ENCODE peak calls at places on chromosomes 5 and 9, in four cellular contexts. U, A, F and G are unnamed samples.

GRCh38 chr5:89676634-89677033 is 732.9 kb downstream of the CETN3 start:
- DNase-seq in U (no peak), A (no peak), F (no peak), G (no peak)

GRCh38 chr5:73945505-73945904 is 319.5 kb downstream of the ARHGEF28 start:
- DNase-seq in U (peak; percentile 27), A (no peak), F (no peak), G (peak; percentile 21)

GRCh38 chr5:162190-162564 is 29.1 kb upstream of the LRRC14B start:
- DNase-seq in U (no peak), A (no peak), F (no peak), G (no peak)

GRCh38 chr5:94674841-94675382 is 56.4 kb downstream of the SLF1 start:
- DNase-seq in U (no peak), A (no peak), F (no peak), G (no peak)

GRCh38 chr9:136661641-136662325 is 933 bp upstream of the EGFL7 start:
- DNase-seq in U (no peak), A (no peak), F (no peak), G (no peak)

GRCh38 chr5:137833463-137833862 is 34.2 kb upstream of the MYOT start:
- DNase-seq in U (no peak), A (no peak), F (peak; percentile 64), G (peak; percentile 21)

GRCh38 chr5:137938358-137939138 is 49.3 kb downstream of the PKD2L2 start:
- DNase-seq in U (no peak), A (no peak), F (no peak), G (no peak)

GRCh38 chr5:5886812-5887486 is 464.5 kb downstream of the ICE1 start:
- DNase-seq in U (peak; percentile 72), A (no peak), F (peak; percentile 3), G (peak; percentile 61)

GRCh38 chr9:94870793-94871558 is 144.5 kb downstream of the AOPEP start:
- DNase-seq in U (no peak), A (no peak), F (no peak), G (no peak)

GRCh38 chr9:134475051-134475790 is 149.0 kb downstream of the RXRA start:
- DNase-seq in U (no peak), A (no peak), F (no peak), G (no peak)

GRCh38 chr9:136014928-136015633 is 53.9 kb upstream of the UBAC1 start:
- DNase-seq in U (no peak), A (no peak), F (no peak), G (no peak)

GRCh38 chr5:80238078-80238477 is 17.8 kb downstream of the SERINC5 start:
- DNase-seq in U (no peak), A (no peak), F (no peak), G (no peak)

GRCh38 chr9:137306546-137307254 is 4.6 kb upstream of the NRARP start:
- DNase-seq in U (peak; percentile 5), A (no peak), F (no peak), G (no peak)

GRCh38 chr5:98769256-98770157 is 4.0 kb upstream of the RGMB start:
- DNase-seq in U (no peak), A (no peak), F (no peak), G (peak; percentile 31)

GRCh38 chr5:121189569-121190305 is 661.9 kb upstream of the FTMT start:
- DNase-seq in U (no peak), A (no peak), F (no peak), G (peak; percentile 17)

GRCh38 chr9:116175616-116176015 is 22.0 kb downstream of the PAPPA start:
- DNase-seq in U (no peak), A (no peak), F (no peak), G (no peak)

GRCh38 chr5:115948013-115948605 is 14.2 kb upstream of the LVRN start:
- DNase-seq in U (no peak), A (no peak), F (no peak), G (no peak)

GRCh38 chr9:88532320-88532719 is 2.7 kb upstream of the NXNL2 start:
- DNase-seq in U (no peak), A (no peak), F (no peak), G (peak; percentile 53)

GRCh38 chr5:128825826-128826225 is 139.5 kb upstream of the SLC27A6 start:
- DNase-seq in U (no peak), A (no peak), F (no peak), G (no peak)

GRCh38 chr9:89461302-89461701 is 36.6 kb downstream of the SEMA4D start:
- DNase-seq in U (no peak), A (no peak), F (no peak), G (no peak)

GRCh38 chr9:37229882-37230482 is 109.6 kb downstream of the ZCCHC7 start:
- DNase-seq in U (no peak), A (no peak), F (no peak), G (no peak)

GRCh38 chr9:81650836-81651545 is 38.4 kb downstream of the TLE1 start:
- DNase-seq in U (no peak), A (no peak), F (no peak), G (no peak)

GRCh38 chr5:61673007-61673735 is 341.1 kb downstream of the ZSWIM6 start:
- DNase-seq in U (no peak), A (no peak), F (no peak), G (no peak)

GRCh38 chr5:26940981-26941380 is 97.4 kb downstream of the CDH9 start:
- DNase-seq in U (no peak), A (no peak), F (no peak), G (no peak)

DNA sequence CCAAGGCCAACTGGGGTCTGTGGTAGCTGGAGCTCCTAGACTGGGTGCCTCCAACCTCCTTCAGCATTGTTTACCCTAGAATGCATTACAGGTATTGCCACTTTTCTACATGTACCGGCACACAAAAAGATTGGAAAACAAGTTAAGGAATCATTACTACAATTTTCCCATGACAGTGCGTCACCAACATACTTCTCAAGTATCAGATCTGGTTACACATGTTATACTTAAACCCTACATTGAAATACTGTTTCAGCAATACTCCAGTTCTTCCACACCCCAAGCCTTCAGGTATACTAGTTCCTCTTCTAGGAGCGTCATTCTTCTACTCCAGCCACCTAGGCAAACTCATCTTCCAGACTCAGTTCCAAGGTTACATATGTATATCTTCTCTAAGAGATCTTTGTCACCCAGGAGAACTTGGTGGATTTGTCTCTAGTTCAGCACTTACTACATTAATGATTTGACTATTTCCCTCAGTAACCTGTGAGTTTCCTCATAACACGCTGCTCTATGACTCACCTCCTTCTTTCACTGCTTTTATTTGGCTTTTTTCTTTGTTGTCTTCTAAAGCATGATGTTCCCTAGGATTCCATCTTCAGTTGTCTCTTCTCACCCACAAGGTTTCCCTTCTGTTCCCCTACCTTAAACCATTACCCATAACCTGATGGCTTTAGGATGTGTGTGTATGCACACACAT is 217.0 kb downstream of the AP3B1 start:
- DNase-seq in U (no peak), A (no peak), F (no peak), G (no peak)
- TF ChIP-seq TARDBP in U (no peak), A (no peak), F (no peak), G (no peak)

GRCh38 chr5:164672190-164672589 is 1166.8 kb downstream of the MAT2B start:
- DNase-seq in U (no peak), A (no peak), F (no peak), G (no peak)

GRCh38 chr5:164672931-164673694 is 1167.7 kb downstream of the MAT2B start:
- DNase-seq in U (no peak), A (no peak), F (no peak), G (peak; percentile 11)
- TF ChIP-seq FOXM1 in U (no peak), A (no peak), F (no peak), G (no peak)

DNA sequence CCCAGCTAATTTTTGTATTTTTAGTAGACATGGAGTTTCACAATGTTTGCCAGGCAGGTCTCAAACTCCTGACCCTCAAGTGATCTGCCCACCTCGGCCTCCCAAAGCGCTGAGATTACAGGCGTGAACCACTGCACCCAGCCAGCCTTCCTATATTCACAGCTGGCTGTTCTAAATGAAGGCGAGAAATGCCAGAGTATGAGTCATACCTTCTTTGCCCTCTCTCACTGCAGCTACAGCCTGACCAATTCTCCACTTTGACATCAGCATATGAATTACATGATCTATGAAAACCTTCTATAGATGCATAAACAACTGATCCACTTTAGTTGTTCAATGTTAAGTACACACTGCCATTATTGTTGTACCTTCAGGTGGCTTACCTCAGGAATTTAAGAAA is 14.5 kb downstream of the APTX start:
- DNase-seq in U (no peak), A (no peak), F (no peak), G (no peak)
- TF ChIP-seq TARDBP in U (no peak), A (no peak), F (no peak), G (no peak)

GRCh38 chr5:77368367-77368766 is 123.7 kb downstream of the WDR41 start:
- DNase-seq in U (no peak), A (no peak), F (no peak), G (no peak)

GRCh38 chr5:77369566-77369965 is 122.5 kb downstream of the WDR41 start:
- DNase-seq in U (no peak), A (no peak), F (no peak), G (no peak)

GRCh38 chr5:77366717-77367500 is 125.2 kb downstream of the WDR41 start:
- DNase-seq in U (no peak), A (no peak), F (peak; percentile 9), G (no peak)

GRCh38 chr5:77367733-77368132 is 124.4 kb downstream of the WDR41 start:
- DNase-seq in U (no peak), A (no peak), F (no peak), G (no peak)
- TF ChIP-seq FOXM1 in U (no peak), A (no peak), F (no peak), G (no peak)

DNA sequence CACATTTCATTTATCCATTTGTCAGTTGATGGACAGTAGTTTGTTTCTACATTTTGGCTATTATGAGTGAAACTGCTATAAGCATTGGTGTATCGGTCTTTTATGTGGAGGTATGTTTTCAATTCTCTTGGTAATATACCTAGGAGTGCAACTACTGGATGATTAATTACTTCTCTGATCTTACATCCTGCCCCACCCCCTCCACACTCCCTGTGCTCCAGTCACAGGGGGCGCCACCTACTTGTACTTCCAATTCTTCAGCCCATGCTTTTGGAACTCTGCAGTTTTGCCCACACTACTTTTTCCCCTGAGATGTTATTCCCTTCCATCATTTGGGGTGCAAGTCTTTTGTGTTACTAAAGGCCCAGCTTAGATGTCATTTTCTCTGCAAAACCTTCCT is 42.0 kb downstream of the SEC61B start:
- DNase-seq in U (peak; percentile 33), A (no peak), F (no peak), G (peak; percentile 22)
- TF ChIP-seq TARDBP in U (no peak), A (no peak), F (no peak), G (no peak)

GRCh38 chr5:138978085-138978484 is 103.0 kb upstream of the LRRTM2 start:
- DNase-seq in U (no peak), A (no peak), F (no peak), G (no peak)
- TF ChIP-seq FOXM1 in U (no peak), A (no peak), F (no peak), G (no peak)